ENCODE peak calls at places on chromosome 11, in five cellular contexts. C, L, G, S and V are unnamed samples.

GRCh38 chr11:122440783-122441701 is 214.5 kb upstream of the UBASH3B start:
- DNase-seq in L (no peak), C (peak), S (peak), G (peak), V (peak)

GRCh38 chr11:77455740-77456139 is 18.2 kb downstream of the PAK1 start:
- DNase-seq in C (no peak), S (no peak), L (no peak), G (no peak), V (no peak)

GRCh38 chr11:12205330-12205729 is 94.9 kb downstream of the MICAL2 start:
- DNase-seq in S (peak), G (peak), C (no peak), L (no peak), V (no peak)

GRCh38 chr11:33168605-33169240 is 7.4 kb upstream of the CSTF3 start:
- DNase-seq in G (peak), S (peak), C (peak), L (no peak), V (no peak)

GRCh38 chr11:394034-394857 is at the start of gene PKP3:
- DNase-seq in C (no peak), L (no peak), S (peak), G (peak), V (no peak)

GRCh38 chr11:69908511-69909220 is 89.5 kb upstream of the FGF3 start:
- DNase-seq in C (no peak), S (no peak), G (no peak), L (peak), V (peak)

GRCh38 chr11:102724904-102725515 is at the start of gene MMP8:
- DNase-seq in S (peak), C (no peak), G (peak), L (no peak), V (no peak)

GRCh38 chr11:125338886-125339811 is 156.9 kb downstream of the FEZ1 start:
- DNase-seq in G (no peak), C (no peak), L (peak), S (peak), V (peak)

GRCh38 chr11:9752091-9752490 is 88.2 kb downstream of the SWAP70 start:
- DNase-seq in C (peak), L (no peak), S (peak), G (peak), V (no peak)

GRCh38 chr11:45798793-45799441 is 6.0 kb upstream of the SLC35C1 start:
- DNase-seq in L (peak), S (no peak), C (peak), G (peak), V (no peak)

GRCh38 chr11:41498726-41499125 is 39.3 kb upstream of the LRRC4C start:
- DNase-seq in S (peak), C (peak), G (no peak), L (no peak), V (no peak)

GRCh38 chr11:20589796-20590195 is 9.6 kb upstream of the SLC6A5 start:
- DNase-seq in L (no peak), C (no peak), S (no peak), G (no peak), V (no peak)

GRCh38 chr11:17525570-17525969 is 18.6 kb downstream of the USH1C start:
- DNase-seq in G (no peak), L (no peak), S (no peak), C (no peak), V (no peak)

GRCh38 chr11:78164471-78164870 is 24.0 kb downstream of the KCTD21 start:
- DNase-seq in S (no peak), G (no peak), C (no peak), L (no peak), V (no peak)

GRCh38 chr11:82521427-82521826 is 212.2 kb downstream of the FAM181B start:
- DNase-seq in C (no peak), L (no peak), G (no peak), S (no peak), V (no peak)

GRCh38 chr11:128520886-128521696 is 66.3 kb downstream of the ETS1 start:
- DNase-seq in L (peak), C (no peak), S (peak), G (no peak), V (no peak)

GRCh38 chr11:121467965-121468364 is 15.2 kb upstream of the SORL1-AS1 start:
- DNase-seq in S (no peak), C (no peak), G (no peak), L (no peak), V (no peak)

GRCh38 chr11:111745719-111746504 is 20.3 kb downstream of the PPP2R1B start:
- DNase-seq in G (peak), C (no peak), L (no peak), S (peak), V (no peak)

GRCh38 chr11:74816664-74817063 is 68.0 kb downstream of the RNF169 start:
- DNase-seq in S (no peak), L (no peak), G (no peak), C (no peak), V (no peak)

GRCh38 chr11:128900468-128900867 is 9.3 kb downstream of the KCNJ5 start:
- DNase-seq in L (no peak), G (no peak), S (no peak), C (no peak), V (peak)

GRCh38 chr11:25733777-25734176 is 598.2 kb upstream of the ANO3 start:
- DNase-seq in G (peak), L (no peak), C (peak), S (peak), V (no peak)

GRCh38 chr11:443542-444199 is 1.9 kb upstream of the ANO9 start:
- DNase-seq in L (no peak), S (no peak), G (peak), C (no peak), V (peak)

GRCh38 chr11:7512525-7513209 is 1.1 kb upstream of the PPFIBP2 start:
- DNase-seq in C (peak), G (peak), S (peak), L (peak), V (peak)

GRCh38 chr11:93330446-93330984 is at the start of gene DEUP1:
- DNase-seq in L (peak), C (no peak), G (no peak), S (no peak), V (peak)

GRCh38 chr11:125376117-125376516 is 119.9 kb downstream of the FEZ1 start:
- DNase-seq in L (peak), C (no peak), G (no peak), S (peak), V (peak)

GRCh38 chr11:84894666-84895065 is 732.5 kb downstream of the DLG2 start:
- DNase-seq in S (no peak), G (no peak), L (no peak), C (no peak), V (no peak)

GRCh38 chr11:93767018-93767417 is 17.1 kb upstream of the MED17 start:
- DNase-seq in S (no peak), L (no peak), C (no peak), G (no peak), V (no peak)